ENCODE peak calls at places on chromosomes 11 and 22, in seven cellular contexts. L, A, W, Z, S, O and D are unnamed samples.

GRCh38 chr11:7488681-7489080 is 3.4 kb downstream of the OLFML1 start:
- DNase-seq in A (no peak), Z (peak; percentile 77), L (no peak), O (no peak), W (no peak), S (no peak), D (no peak)

GRCh38 chr22:38273135-38273761 is 438 bp upstream of the TMEM184B start:
- DNase-seq in W (no peak), L (no peak), Z (peak; percentile 49), A (no peak), O (no peak), S (no peak), D (no peak)

GRCh38 chr11:35750315-35750714 is 87.7 kb downstream of the TRIM44 start:
- DNase-seq in W (no peak), O (no peak), A (no peak), Z (no peak), L (no peak), S (no peak), D (no peak)

GRCh38 chr22:32473388-32473952 is 1.1 kb upstream of the FBXO7 start:
- DNase-seq in S (peak; percentile 42), L (peak; percentile 13), A (peak; percentile 25), W (no peak), Z (peak; percentile 86), O (peak; percentile 70), D (peak; percentile 54)

GRCh38 chr11:94305146-94305545 is 766 bp downstream of the IZUMO1R start:
- DNase-seq in W (no peak), Z (peak; percentile 46), S (no peak), L (no peak), O (peak; percentile 52), A (no peak), D (no peak)

GRCh38 chr11:115496892-115497291 is 7.3 kb downstream of the CADM1 start:
- DNase-seq in O (no peak), Z (no peak), A (no peak), W (no peak), L (no peak), S (no peak), D (no peak)

GRCh38 chr11:117387992-117388765 is 60.5 kb downstream of the CEP164 start:
- DNase-seq in W (no peak), Z (peak; percentile 71), O (peak; percentile 77), A (no peak), S (no peak), L (no peak), D (no peak)

GRCh38 chr11:13333456-13333957 is 55.9 kb downstream of the BMAL1 start:
- DNase-seq in A (no peak), O (no peak), L (no peak), Z (peak; percentile 14), S (no peak), W (no peak), D (no peak)

GRCh38 chr11:76325149-76325548 is 55.8 kb downstream of the THAP12 start:
- DNase-seq in S (no peak), L (no peak), A (no peak), Z (no peak), O (no peak), W (no peak), D (no peak)

GRCh38 chr11:64874841-64875240 is 3.6 kb downstream of the EHD1 start:
- DNase-seq in A (no peak), O (no peak), S (no peak), Z (no peak), L (no peak), W (no peak), D (no peak)
- H3K4me3 ChIP-seq in A (no peak overlapping the region), O (no peak overlapping the region), S (no peak overlapping the region), Z (no peak overlapping the region), L (peak overlapping the region; percentile 92), W (no peak overlapping the region), D (no peak overlapping the region)

GRCh38 chr22:36977401-36977861 is 41.8 kb downstream of the TST start:
- DNase-seq in W (peak; percentile 84), S (peak; percentile 84), O (peak; percentile 9), Z (peak; percentile 64), A (peak; percentile 66), L (peak; percentile 9), D (no peak)
- TF ChIP-seq CTCF in W (no peak), S (peak; percentile 71), O (peak; percentile 36), Z (peak; percentile 40), A (peak; percentile 82), L (peak; percentile 28), D (peak; percentile 43)

GRCh38 chr11:102559839-102560238 is 29.3 kb upstream of the MMP7 start:
- DNase-seq in W (no peak), A (no peak), O (no peak), S (no peak), L (no peak), Z (no peak), D (no peak)
- H3K4me3 ChIP-seq in W (no peak overlapping the region), A (no peak overlapping the region), O (no peak overlapping the region), S (no peak overlapping the region), L (no peak overlapping the region), Z (no peak overlapping the region), D (no peak overlapping the region)

GRCh38 chr11:122108192-122108799 is 7.7 kb downstream of the BLID start:
- DNase-seq in Z (peak; percentile 71), L (peak; percentile 52), O (peak; percentile 70), W (no peak), S (peak; percentile 50), A (peak; percentile 31), D (no peak)
- TF ChIP-seq CTCF in Z (peak; percentile 60), L (peak; percentile 51), O (peak; percentile 62), W (no peak), S (peak; percentile 94), A (peak; percentile 11), D (peak; percentile 85)

GRCh38 chr11:134045799-134046635 is 22.9 kb upstream of the JAM3 start:
- DNase-seq in Z (peak; percentile 41), L (no peak), W (peak; percentile 49), O (no peak), S (peak; percentile 79), A (no peak), D (no peak)

GRCh38 chr11:134046681-134047449 is 22.0 kb upstream of the JAM3 start:
- DNase-seq in S (peak; percentile 64), O (no peak), W (peak; percentile 26), A (no peak), L (no peak), Z (no peak), D (no peak)

GRCh38 chr11:134049303-134049702 is 19.6 kb upstream of the JAM3 start:
- DNase-seq in A (no peak), O (no peak), L (no peak), W (peak; percentile 21), Z (no peak), S (no peak), D (no peak)

GRCh38 chr11:134048028-134048427 is 20.8 kb upstream of the JAM3 start:
- DNase-seq in W (no peak), O (no peak), S (no peak), Z (no peak), L (no peak), A (no peak), D (no peak)

DNA sequence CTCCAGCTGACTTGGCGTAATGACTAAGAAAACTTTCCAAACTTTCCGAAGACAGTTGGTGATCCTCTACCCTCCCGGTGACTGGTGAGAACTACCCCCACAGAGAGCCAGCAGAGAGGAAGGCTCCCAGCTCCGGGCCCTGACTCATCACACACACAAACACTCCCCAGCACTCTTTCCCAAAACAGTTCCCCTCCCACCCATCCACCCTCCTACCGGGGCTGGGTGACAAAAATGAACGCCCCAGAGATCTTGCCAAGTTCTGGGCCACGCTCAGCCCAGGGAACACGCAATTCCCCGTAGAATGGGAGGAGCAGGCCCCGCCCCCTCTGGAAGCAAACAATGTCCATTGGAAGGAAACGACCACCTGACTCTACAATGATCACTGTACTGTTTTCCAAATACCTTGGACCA is 21.3 kb upstream of the JAM3 start:
- DNase-seq in S (peak; percentile 62), Z (peak; percentile 89), O (peak; percentile 90), L (peak; percentile 66), A (peak; percentile 27), W (peak; percentile 48), D (no peak)
- H3K4me3 ChIP-seq in S (peak overlapping the region; percentile 30), Z (peak overlapping the region; percentile 11), O (no peak overlapping the region), L (no peak overlapping the region), A (no peak overlapping the region), W (no peak overlapping the region), D (no peak overlapping the region)

DNA sequence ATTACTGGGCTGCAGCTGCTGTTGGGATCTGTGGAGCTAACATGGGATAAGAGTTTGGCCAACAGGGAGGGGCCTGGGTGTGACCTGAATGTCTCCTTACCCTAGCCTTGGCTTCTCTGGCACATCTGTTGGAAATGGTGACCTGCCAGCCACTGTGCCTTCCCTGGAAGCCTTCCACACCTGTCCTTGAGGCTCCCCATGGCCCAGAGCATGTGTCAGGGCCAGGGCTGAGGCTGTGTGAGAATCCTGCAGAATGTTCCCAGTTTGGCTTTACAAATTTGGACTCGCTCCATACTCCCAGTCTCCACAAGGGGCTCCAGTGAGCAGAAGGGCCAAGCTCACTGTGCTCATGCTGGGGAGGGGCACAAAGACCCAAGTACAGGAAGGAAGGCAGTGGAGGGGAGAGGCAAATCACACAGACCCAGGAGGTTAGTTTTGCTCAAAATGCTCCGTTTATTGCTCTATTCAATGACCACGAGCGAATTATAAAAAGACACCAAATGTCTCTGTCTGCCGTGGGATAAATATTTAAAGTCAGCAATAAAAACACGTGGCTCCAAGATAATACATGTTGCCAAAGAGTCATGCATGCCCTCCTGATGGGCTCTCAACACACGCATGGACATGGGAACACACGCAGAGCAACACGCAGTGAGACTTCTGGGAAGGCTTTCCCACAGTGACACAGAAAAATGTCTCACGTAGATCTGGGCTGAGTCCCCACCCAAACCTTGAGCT is 1.7 kb upstream of the IGSF22 start:
- DNase-seq in O (peak; percentile 16), Z (peak; percentile 60), L (peak; percentile 16), W (no peak), A (peak; percentile 76), S (peak; percentile 48), D (peak; percentile 26)
- TF ChIP-seq CTCF in O (peak; percentile 64), Z (peak; percentile 85), L (peak; percentile 71), W (peak; percentile 31), A (peak; percentile 76), S (peak; percentile 74), D (peak; percentile 93)

GRCh38 chr22:45210577-45211431 is 29.9 kb downstream of the KIAA0930 start:
- DNase-seq in S (peak; percentile 10), W (peak; percentile 43), A (no peak), L (no peak), Z (peak; percentile 87), O (no peak), D (peak; percentile 88)

GRCh38 chr22:45212992-45213751 is 27.5 kb downstream of the KIAA0930 start:
- DNase-seq in Z (peak; percentile 68), L (peak; percentile 55), A (no peak), O (peak; percentile 81), W (peak; percentile 43), S (peak; percentile 33), D (no peak)

GRCh38 chr22:45211435-45211834 is 29.3 kb downstream of the KIAA0930 start:
- DNase-seq in Z (no peak), L (no peak), A (no peak), S (no peak), O (no peak), W (peak; percentile 15), D (no peak)

GRCh38 chr22:45211848-45212247 is 28.8 kb downstream of the KIAA0930 start:
- DNase-seq in O (no peak), Z (no peak), S (no peak), W (peak; percentile 44), L (no peak), A (no peak), D (no peak)

GRCh38 chr22:45212306-45212709 is 28.4 kb downstream of the KIAA0930 start:
- DNase-seq in W (peak; percentile 56), L (peak; percentile 44), Z (peak; percentile 95), A (peak; percentile 13), O (peak; percentile 96), S (peak; percentile 83), D (peak; percentile 88)
- H3K4me3 ChIP-seq in W (no peak overlapping the region), L (peak overlapping the region; percentile 33), Z (peak overlapping the region; percentile 65), A (no peak overlapping the region), O (peak overlapping the region; percentile 30), S (peak overlapping the region; percentile 60), D (peak overlapping the region; percentile 49)